ENCODE peak calls at places on chromosome 10, in seven cellular contexts. One of them, this sample, is unnamed. For H3K4me1, the result is how much of the 10 kb centered on the place peaks cover.

GRCh38 chr10:119654540-119654939 is 3.4 kb downstream of the BAG3 start:
- DNase-seq in transverse colon: peak
- DNase-seq in IMR-90: no peak
- DNase-seq in endothelial cell of umbilical vein: peak
- DNase-seq in OCI-LY7: no peak
- DNase-seq in heart right ventricle: peak
- DNase-seq in Caco-2: no peak
- DNase-seq in this sample: peak

GRCh38 chr10:57008189-57008588 is 647.1 kb upstream of the ZWINT start:
- DNase-seq in transverse colon: no peak
- DNase-seq in IMR-90: no peak
- DNase-seq in endothelial cell of umbilical vein: no peak
- DNase-seq in OCI-LY7: no peak
- DNase-seq in heart right ventricle: no peak
- DNase-seq in Caco-2: no peak
- DNase-seq in this sample: no peak

GRCh38 chr10:47361293-47361692 is 13.1 kb downstream of the RBP3 start:
- DNase-seq in transverse colon: peak
- DNase-seq in IMR-90: peak
- DNase-seq in endothelial cell of umbilical vein: peak
- DNase-seq in OCI-LY7: peak
- DNase-seq in heart right ventricle: peak
- DNase-seq in Caco-2: peak
- DNase-seq in this sample: no peak

GRCh38 chr10:100265821-100266485 is 1.5 kb downstream of the CWF19L1 start:
- DNase-seq in transverse colon: no peak
- DNase-seq in IMR-90: no peak
- DNase-seq in endothelial cell of umbilical vein: no peak
- DNase-seq in OCI-LY7: peak
- DNase-seq in heart right ventricle: no peak
- DNase-seq in Caco-2: no peak
- DNase-seq in this sample: no peak

GRCh38 chr10:90847436-90847835 is 10.4 kb downstream of the HTR7 start:
- DNase-seq in transverse colon: no peak
- DNase-seq in IMR-90: peak
- DNase-seq in endothelial cell of umbilical vein: no peak
- DNase-seq in OCI-LY7: no peak
- DNase-seq in heart right ventricle: no peak
- DNase-seq in Caco-2: no peak
- DNase-seq in this sample: no peak

GRCh38 chr10:78346721-78347120 is 313.1 kb downstream of the RPS24 start:
- DNase-seq in transverse colon: no peak
- DNase-seq in IMR-90: no peak
- DNase-seq in endothelial cell of umbilical vein: no peak
- DNase-seq in OCI-LY7: no peak
- DNase-seq in heart right ventricle: no peak
- DNase-seq in Caco-2: no peak
- DNase-seq in this sample: no peak

GRCh38 chr10:42491801-42492200 is 146.6 kb downstream of the ZNF33B start:
- DNase-seq in transverse colon: no peak
- DNase-seq in IMR-90: no peak
- DNase-seq in endothelial cell of umbilical vein: no peak
- DNase-seq in OCI-LY7: no peak
- DNase-seq in heart right ventricle: no peak
- DNase-seq in Caco-2: no peak
- DNase-seq in this sample: no peak

GRCh38 chr10:43389867-43390266 is 18.4 kb downstream of the FXYD4 start:
- DNase-seq in transverse colon: no peak
- DNase-seq in IMR-90: no peak
- DNase-seq in endothelial cell of umbilical vein: no peak
- DNase-seq in OCI-LY7: no peak
- DNase-seq in heart right ventricle: no peak
- DNase-seq in Caco-2: peak
- DNase-seq in this sample: no peak

GRCh38 chr10:4546500-4546899 is 279.5 kb upstream of the AKR1E2 start:
- DNase-seq in transverse colon: no peak
- DNase-seq in IMR-90: peak
- DNase-seq in endothelial cell of umbilical vein: no peak
- DNase-seq in OCI-LY7: no peak
- DNase-seq in heart right ventricle: no peak
- DNase-seq in Caco-2: no peak
- DNase-seq in this sample: no peak

GRCh38 chr10:110535958-110536891 is 31.3 kb upstream of the SMC3 start:
- DNase-seq in transverse colon: peak
- DNase-seq in IMR-90: peak
- DNase-seq in endothelial cell of umbilical vein: peak
- DNase-seq in OCI-LY7: peak
- DNase-seq in heart right ventricle: no peak
- DNase-seq in Caco-2: peak
- DNase-seq in this sample: no peak

GRCh38 chr10:74329873-74330272 is 178.9 kb downstream of the ADK start:
- DNase-seq in transverse colon: no peak
- DNase-seq in IMR-90: peak
- DNase-seq in endothelial cell of umbilical vein: no peak
- DNase-seq in OCI-LY7: no peak
- DNase-seq in heart right ventricle: no peak
- DNase-seq in Caco-2: no peak
- DNase-seq in this sample: no peak

GRCh38 chr10:75586814-75587213 is 155.4 kb downstream of the LRMDA start:
- DNase-seq in transverse colon: no peak
- DNase-seq in IMR-90: no peak
- DNase-seq in endothelial cell of umbilical vein: no peak
- DNase-seq in OCI-LY7: no peak
- DNase-seq in heart right ventricle: no peak
- DNase-seq in Caco-2: no peak
- DNase-seq in this sample: no peak

GRCh38 chr10:111481271-111482073 is 404.6 kb downstream of the ADRA2A start:
- DNase-seq in transverse colon: no peak
- DNase-seq in IMR-90: no peak
- DNase-seq in endothelial cell of umbilical vein: no peak
- DNase-seq in OCI-LY7: no peak
- DNase-seq in heart right ventricle: no peak
- DNase-seq in Caco-2: no peak
- DNase-seq in this sample: no peak

GRCh38 chr10:97171001-97171400 is 14.8 kb downstream of the SLIT1 start:
- DNase-seq in transverse colon: no peak
- DNase-seq in IMR-90: no peak
- DNase-seq in endothelial cell of umbilical vein: no peak
- DNase-seq in OCI-LY7: no peak
- DNase-seq in heart right ventricle: no peak
- DNase-seq in Caco-2: no peak
- DNase-seq in this sample: no peak

GRCh38 chr10:95290801-95291633 is at the start of gene PDLIM1:
- DNase-seq in transverse colon: peak
- DNase-seq in IMR-90: peak
- DNase-seq in endothelial cell of umbilical vein: peak
- DNase-seq in OCI-LY7: peak
- DNase-seq in heart right ventricle: peak
- DNase-seq in Caco-2: peak
- DNase-seq in this sample: no peak

GRCh38 chr10:15485684-15486316 is 114.7 kb upstream of the FAM171A1 start:
- DNase-seq in transverse colon: no peak
- DNase-seq in IMR-90: no peak
- DNase-seq in endothelial cell of umbilical vein: no peak
- DNase-seq in OCI-LY7: no peak
- DNase-seq in heart right ventricle: no peak
- DNase-seq in Caco-2: no peak
- DNase-seq in this sample: peak

GRCh38 chr10:12841826-12842225 is 159.7 kb downstream of the CCDC3 start:
- DNase-seq in transverse colon: no peak
- DNase-seq in IMR-90: no peak
- DNase-seq in endothelial cell of umbilical vein: no peak
- DNase-seq in OCI-LY7: no peak
- DNase-seq in heart right ventricle: peak
- DNase-seq in Caco-2: no peak
- DNase-seq in this sample: no peak

GRCh38 chr10:72375173-72375572 is 20.5 kb upstream of the DNAJB12 start:
- DNase-seq in transverse colon: no peak
- DNase-seq in IMR-90: peak
- DNase-seq in endothelial cell of umbilical vein: no peak
- DNase-seq in OCI-LY7: no peak
- DNase-seq in heart right ventricle: no peak
- DNase-seq in Caco-2: peak
- DNase-seq in this sample: no peak

GRCh38 chr10:86024555-86025001 is 342.0 kb downstream of the GRID1 start:
- DNase-seq in transverse colon: no peak
- DNase-seq in IMR-90: no peak
- DNase-seq in endothelial cell of umbilical vein: no peak
- DNase-seq in OCI-LY7: no peak
- DNase-seq in heart right ventricle: no peak
- DNase-seq in Caco-2: no peak
- DNase-seq in this sample: no peak

GRCh38 chr10:122990278-122990677 is 10.1 kb downstream of the PSTK start:
- DNase-seq in transverse colon: no peak
- DNase-seq in IMR-90: no peak
- DNase-seq in endothelial cell of umbilical vein: no peak
- DNase-seq in OCI-LY7: no peak
- DNase-seq in heart right ventricle: no peak
- DNase-seq in Caco-2: no peak
- DNase-seq in this sample: no peak

GRCh38 chr10:1253476-1254353 is 197.5 kb downstream of the WDR37 start:
- DNase-seq in transverse colon: no peak
- DNase-seq in IMR-90: no peak
- DNase-seq in endothelial cell of umbilical vein: no peak
- DNase-seq in OCI-LY7: no peak
- DNase-seq in heart right ventricle: no peak
- DNase-seq in Caco-2: no peak
- DNase-seq in this sample: no peak

GRCh38 chr10:43361532-43362190 is 9.8 kb upstream of the FXYD4 start:
- DNase-seq in transverse colon: no peak
- DNase-seq in IMR-90: no peak
- DNase-seq in endothelial cell of umbilical vein: no peak
- DNase-seq in OCI-LY7: no peak
- DNase-seq in heart right ventricle: no peak
- DNase-seq in Caco-2: no peak
- DNase-seq in this sample: no peak

GRCh38 chr10:13158401-13158800 is 3.0 kb upstream of the MCM10 start:
- DNase-seq in transverse colon: no peak
- DNase-seq in IMR-90: no peak
- DNase-seq in endothelial cell of umbilical vein: no peak
- DNase-seq in OCI-LY7: no peak
- DNase-seq in heart right ventricle: peak
- DNase-seq in Caco-2: no peak
- DNase-seq in this sample: no peak

GRCh38 chr10:5234106-5234877 is 37.7 kb downstream of the AKR1C4 start:
- DNase-seq in transverse colon: peak
- DNase-seq in IMR-90: peak
- DNase-seq in endothelial cell of umbilical vein: no peak
- DNase-seq in OCI-LY7: no peak
- DNase-seq in heart right ventricle: no peak
- DNase-seq in Caco-2: peak
- DNase-seq in this sample: no peak

GRCh38 chr10:59971915-59972314 is 65.6 kb upstream of the CCDC6 start:
- DNase-seq in transverse colon: peak
- DNase-seq in IMR-90: no peak
- DNase-seq in endothelial cell of umbilical vein: no peak
- DNase-seq in OCI-LY7: no peak
- DNase-seq in heart right ventricle: no peak
- DNase-seq in Caco-2: peak
- DNase-seq in this sample: no peak

GRCh38 chr10:79382491-79382941 is 35.2 kb downstream of the PPIF start:
- DNase-seq in transverse colon: peak
- DNase-seq in IMR-90: no peak
- DNase-seq in endothelial cell of umbilical vein: no peak
- DNase-seq in OCI-LY7: no peak
- DNase-seq in heart right ventricle: no peak
- DNase-seq in Caco-2: no peak
- DNase-seq in this sample: no peak

GRCh38 chr10:17871036-17871435 is 61.9 kb downstream of the MRC1 start:
- DNase-seq in transverse colon: no peak
- DNase-seq in IMR-90: no peak
- DNase-seq in endothelial cell of umbilical vein: no peak
- DNase-seq in OCI-LY7: no peak
- DNase-seq in heart right ventricle: no peak
- DNase-seq in Caco-2: no peak
- DNase-seq in this sample: no peak
- H3K4me1 ChIP-seq in transverse colon: under half
- H3K4me1 ChIP-seq in IMR-90: under half
- H3K4me1 ChIP-seq in endothelial cell of umbilical vein: under half
- H3K4me1 ChIP-seq in OCI-LY7: under half
- H3K4me1 ChIP-seq in heart right ventricle: under half
- H3K4me1 ChIP-seq in Caco-2: under half
- H3K4me1 ChIP-seq in this sample: under half

DNA sequence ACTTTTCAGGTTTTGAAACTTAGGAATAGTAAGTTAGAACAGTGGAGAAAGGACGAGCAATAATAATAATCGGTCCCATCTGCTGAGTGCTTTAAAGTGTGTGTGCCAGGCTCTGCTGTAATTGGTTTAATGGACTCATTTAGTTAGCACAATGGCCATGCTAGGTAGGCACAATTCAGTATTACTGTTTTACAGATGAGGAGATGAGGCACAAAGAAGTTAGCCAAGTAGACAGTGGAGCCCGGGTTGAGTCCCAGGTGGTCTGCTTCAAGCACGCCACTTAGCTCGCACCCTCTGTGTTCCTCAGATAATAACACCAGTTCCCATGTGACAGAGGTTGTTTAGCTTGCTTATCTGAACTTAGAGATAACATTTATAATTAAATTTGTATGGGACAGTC is 101.6 kb upstream of the GJD4 start:
- DNase-seq in transverse colon: no peak
- DNase-seq in IMR-90: no peak
- DNase-seq in endothelial cell of umbilical vein: no peak
- DNase-seq in OCI-LY7: no peak
- DNase-seq in heart right ventricle: no peak
- DNase-seq in Caco-2: no peak
- DNase-seq in this sample: no peak
- TF ChIP-seq CTCF in transverse colon: no peak
- TF ChIP-seq CTCF in IMR-90: no peak
- TF ChIP-seq CTCF in endothelial cell of umbilical vein: no peak
- TF ChIP-seq CTCF in OCI-LY7: no peak
- TF ChIP-seq CTCF in heart right ventricle: no peak
- TF ChIP-seq CTCF in Caco-2: no peak
- TF ChIP-seq CTCF in this sample: no peak

DNA sequence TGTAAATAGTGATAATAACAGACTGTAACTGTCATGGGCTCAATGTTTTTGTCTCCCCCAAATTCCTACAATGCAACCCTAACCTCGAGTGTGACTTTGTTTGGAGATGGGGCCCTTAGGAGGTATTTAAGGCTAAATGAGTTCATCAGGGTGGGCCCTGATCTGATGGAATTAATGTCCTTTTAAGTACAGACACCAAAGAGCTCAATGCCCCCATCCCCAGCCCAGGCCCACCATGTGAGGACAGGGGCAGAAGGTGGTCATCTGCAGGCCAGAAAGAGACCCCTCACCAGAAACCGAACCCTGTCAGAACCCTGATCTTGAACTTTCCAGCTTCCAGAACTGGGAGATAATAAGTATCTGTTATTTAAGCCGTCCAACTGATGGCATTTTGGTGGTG is 83.2 kb downstream of the PIP4K2A start:
- DNase-seq in transverse colon: no peak
- DNase-seq in IMR-90: no peak
- DNase-seq in endothelial cell of umbilical vein: no peak
- DNase-seq in OCI-LY7: no peak
- DNase-seq in heart right ventricle: no peak
- DNase-seq in Caco-2: no peak
- DNase-seq in this sample: no peak
- H3K4me1 ChIP-seq in transverse colon: under half
- H3K4me1 ChIP-seq in IMR-90: under half
- H3K4me1 ChIP-seq in endothelial cell of umbilical vein: under half
- H3K4me1 ChIP-seq in OCI-LY7: under half
- H3K4me1 ChIP-seq in heart right ventricle: under half
- H3K4me1 ChIP-seq in Caco-2: half or more
- H3K4me1 ChIP-seq in this sample: under half

GRCh38 chr10:132808247-132808567 is 22.3 kb upstream of the NKX6-2 start:
- DNase-seq in transverse colon: no peak
- DNase-seq in IMR-90: no peak
- DNase-seq in endothelial cell of umbilical vein: no peak
- DNase-seq in OCI-LY7: no peak
- DNase-seq in heart right ventricle: no peak
- DNase-seq in Caco-2: no peak
- DNase-seq in this sample: no peak
- TF ChIP-seq CTCF in transverse colon: no peak
- TF ChIP-seq CTCF in IMR-90: no peak
- TF ChIP-seq CTCF in endothelial cell of umbilical vein: no peak
- TF ChIP-seq CTCF in OCI-LY7: no peak
- TF ChIP-seq CTCF in heart right ventricle: no peak
- TF ChIP-seq CTCF in Caco-2: no peak
- TF ChIP-seq CTCF in this sample: no peak